ENCODE peak calls at places on chromosomes 2 and 18, in ten cellular contexts. W, A, U, S, B, X, N, H, Z and G are unnamed samples.

GRCh38 chr2:128264881-128265607 is 53.6 kb downstream of the HS6ST1 start:
- DNase-seq in W (no peak), A (no peak), U (no peak), S (no peak), B (no peak), X (no peak), N (peak), H (no peak), Z (no peak), G (no peak)

GRCh38 chr2:180231015-180231414 is 223.9 kb upstream of the CWC22 start:
- DNase-seq in W (peak), A (no peak), U (no peak), S (peak), B (no peak), X (no peak), N (no peak), H (no peak), Z (no peak), G (no peak)

GRCh38 chr2:241376808-241377207 is 20.7 kb downstream of the FARP2 start:
- DNase-seq in W (no peak), A (no peak), U (no peak), S (no peak), B (no peak), X (no peak), N (no peak), H (no peak), Z (no peak), G (no peak)

GRCh38 chr2:225466891-225467604 is 67.5 kb downstream of the NYAP2 start:
- DNase-seq in W (no peak), A (no peak), U (no peak), S (no peak), B (no peak), X (no peak), N (no peak), H (no peak), Z (no peak), G (no peak)

GRCh38 chr2:191907545-191907944 is 60.7 kb upstream of the CAVIN2 start:
- DNase-seq in W (no peak), A (no peak), U (no peak), S (no peak), B (no peak), X (no peak), N (no peak), H (no peak), Z (no peak), G (no peak)

GRCh38 chr18:71136487-71136886 is 847.6 kb downstream of the SOCS6 start:
- DNase-seq in W (no peak), A (no peak), U (no peak), S (no peak), B (no peak), X (no peak), N (no peak), H (no peak), Z (no peak), G (no peak)

GRCh38 chr18:37403100-37403781 is 162.4 kb downstream of the CELF4 start:
- DNase-seq in W (peak), A (peak), U (peak), S (peak), B (peak), X (no peak), N (no peak), H (no peak), Z (no peak), G (peak)

GRCh38 chr2:70994055-70994444 is 623 bp downstream of the TEX261 start:
- DNase-seq in W (peak), A (peak), U (no peak), S (peak), B (peak), X (no peak), N (no peak), H (peak), Z (no peak), G (no peak)

GRCh38 chr2:99648115-99648850 is 158.5 kb upstream of the REV1 start:
- DNase-seq in W (no peak), A (no peak), U (no peak), S (no peak), B (no peak), X (no peak), N (no peak), H (no peak), Z (no peak), G (peak)

GRCh38 chr18:64436111-64436510 is 287.2 kb upstream of the LINC00305 start:
- DNase-seq in W (no peak), A (no peak), U (no peak), S (no peak), B (no peak), X (no peak), N (no peak), H (no peak), Z (no peak), G (no peak)

GRCh38 chr2:101961287-101962242 is 30.2 kb upstream of the IL1R2 start:
- DNase-seq in W (peak), A (peak), U (peak), S (peak), B (no peak), X (no peak), N (peak), H (no peak), Z (peak), G (peak)

GRCh38 chr18:36215577-36215976 is 28.3 kb downstream of the MOCOS start:
- DNase-seq in W (no peak), A (no peak), U (no peak), S (no peak), B (no peak), X (no peak), N (no peak), H (no peak), Z (no peak), G (no peak)

DNA sequence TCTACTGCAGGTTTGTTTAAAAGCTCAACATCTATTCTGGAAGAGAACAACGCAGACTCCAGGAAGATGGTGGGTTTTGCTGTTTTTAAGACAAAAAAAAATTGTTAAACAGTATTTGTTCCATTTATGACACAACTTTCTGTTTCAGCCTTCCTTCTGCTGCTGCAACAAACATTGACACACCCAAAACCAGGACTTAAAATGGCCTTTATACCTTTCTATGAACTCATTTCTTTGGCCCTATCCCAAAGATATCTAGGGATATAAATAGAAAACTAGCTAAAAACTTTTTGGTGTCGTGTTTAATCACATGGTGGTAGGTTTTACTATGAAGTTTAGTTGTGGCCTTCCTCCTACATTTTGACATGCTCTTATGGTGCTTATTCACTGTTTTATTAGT is 964 bp upstream of the GALNT3 start:
- DNase-seq in W (no peak), A (peak), U (no peak), S (peak), B (no peak), X (no peak), N (no peak), H (no peak), Z (no peak), G (no peak)
- TF ChIP-seq CTCF in W (no peak), A (no peak), U (no peak), S (no peak), B (no peak), X (no peak), N (no peak), H (no peak), Z (no peak), G (no peak)

DNA sequence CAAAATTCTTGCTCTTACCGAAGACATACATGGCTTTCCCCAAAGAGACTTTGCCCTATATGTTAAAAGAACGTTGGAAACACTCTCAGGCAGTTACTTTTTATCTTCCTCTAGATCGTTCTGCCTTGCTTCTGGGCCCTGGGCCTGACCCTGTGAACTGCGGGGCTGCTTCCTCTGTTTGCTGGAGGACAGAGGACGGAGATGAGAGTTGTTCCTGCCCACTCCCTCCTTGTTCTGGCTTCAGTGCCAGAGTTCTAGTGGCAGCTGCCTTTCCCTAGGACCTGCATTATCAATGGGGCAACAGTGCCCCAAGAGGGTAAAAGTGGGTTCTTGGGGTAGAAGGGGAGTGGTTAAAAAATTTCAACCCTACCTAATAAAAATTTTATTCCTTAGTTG is 6.5 kb upstream of the FN1 start:
- DNase-seq in W (no peak), A (no peak), U (no peak), S (no peak), B (no peak), X (no peak), N (no peak), H (no peak), Z (no peak), G (no peak)
- TF ChIP-seq CTCF in W (no peak), A (no peak), U (no peak), S (no peak), B (no peak), X (peak), N (no peak), H (no peak), Z (no peak), G (peak)

GRCh38 chr2:68317971-68318685 is 1.6 kb downstream of the CNRIP1 start:
- DNase-seq in W (no peak), A (peak), U (no peak), S (peak), B (no peak), X (no peak), N (no peak), H (no peak), Z (no peak), G (no peak)

GRCh38 chr2:68318686-68319396 is 908 bp downstream of the CNRIP1 start:
- DNase-seq in W (peak), A (peak), U (no peak), S (peak), B (no peak), X (no peak), N (peak), H (no peak), Z (no peak), G (peak)

GRCh38 chr2:68316091-68316490 is 3.7 kb downstream of the CNRIP1 start:
- DNase-seq in W (no peak), A (no peak), U (no peak), S (no peak), B (no peak), X (no peak), N (no peak), H (no peak), Z (no peak), G (no peak)

GRCh38 chr2:68320118-68320641 is 431 bp upstream of the CNRIP1 start:
- DNase-seq in W (peak), A (no peak), U (no peak), S (peak), B (peak), X (peak), N (peak), H (no peak), Z (no peak), G (no peak)

GRCh38 chr2:68319397-68320117 is at the start of gene CNRIP1:
- DNase-seq in W (peak), A (peak), U (peak), S (peak), B (peak), X (peak), N (peak), H (peak), Z (no peak), G (peak)
- TF ChIP-seq CTCF in W (no peak), A (no peak), U (no peak), S (no peak), B (no peak), X (no peak), N (no peak), H (no peak), Z (no peak), G (no peak)

GRCh38 chr18:59386909-59387515 is 27.9 kb upstream of the LMAN1 start:
- DNase-seq in W (no peak), A (no peak), U (no peak), S (no peak), B (no peak), X (no peak), N (no peak), H (no peak), Z (no peak), G (no peak)
- TF ChIP-seq CTCF in W (no peak), A (no peak), U (no peak), S (no peak), B (no peak), X (no peak), N (no peak), H (no peak), Z (no peak), G (no peak)

GRCh38 chr2:3379647-3380534 is at the start of gene TRAPPC12:
- DNase-seq in W (peak), A (peak), U (peak), S (peak), B (peak), X (peak), N (peak), H (peak), Z (peak), G (peak)
- TF ChIP-seq CTCF in W (peak), A (peak), U (peak), S (peak), B (peak), X (peak), N (no peak), H (peak), Z (no peak), G (peak)

DNA sequence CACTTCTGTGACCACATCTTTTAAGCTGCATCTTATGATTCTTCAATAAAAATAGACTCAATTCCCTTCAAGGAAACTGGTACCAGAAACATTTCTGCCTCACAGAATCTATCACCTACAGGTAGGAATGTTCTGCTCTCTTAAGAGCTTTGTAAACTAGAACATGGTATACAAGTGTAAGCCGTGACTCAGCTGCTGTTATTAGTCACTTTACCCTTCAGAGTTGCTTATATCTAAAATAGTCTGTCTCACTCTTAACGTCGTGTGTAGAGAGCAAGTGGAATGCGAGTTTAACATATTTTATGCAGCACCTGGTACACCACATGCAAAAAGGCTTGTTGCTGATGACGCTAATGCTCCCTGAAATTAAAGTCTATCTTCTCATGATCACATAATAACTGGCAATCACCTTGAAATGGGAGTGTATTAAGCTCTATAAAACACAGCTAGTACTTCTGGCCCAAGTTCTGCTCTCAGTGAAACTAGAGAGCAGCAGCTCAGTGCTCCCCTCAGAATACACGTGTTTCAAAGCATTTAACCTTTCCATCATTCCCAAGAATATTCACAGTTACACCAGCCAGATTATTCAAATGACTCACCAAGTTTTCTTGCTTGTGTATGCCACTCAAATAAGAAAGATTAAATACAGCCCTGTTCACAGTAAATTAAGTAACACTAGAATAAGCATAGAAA is 420.0 kb downstream of the ZEB2 start:
- DNase-seq in W (peak), A (peak), U (peak), S (peak), B (peak), X (no peak), N (no peak), H (no peak), Z (no peak), G (peak)
- TF ChIP-seq CTCF in W (no peak), A (peak), U (peak), S (peak), B (no peak), X (no peak), N (no peak), H (no peak), Z (no peak), G (peak)

GRCh38 chr18:389658-390357 is 110.7 kb downstream of the COLEC12 start:
- DNase-seq in W (no peak), A (no peak), U (no peak), S (peak), B (no peak), X (no peak), N (no peak), H (no peak), Z (no peak), G (no peak)
- TF ChIP-seq CTCF in W (no peak), A (no peak), U (peak), S (peak), B (no peak), X (no peak), N (no peak), H (no peak), Z (no peak), G (peak)

GRCh38 chr2:152103271-152103670 is 4.4 kb upstream of the CACNB4 start:
- DNase-seq in W (no peak), A (no peak), U (no peak), S (no peak), B (no peak), X (no peak), N (no peak), H (no peak), Z (no peak), G (no peak)
- TF ChIP-seq CTCF in W (no peak), A (no peak), U (no peak), S (no peak), B (no peak), X (no peak), N (no peak), H (no peak), Z (no peak), G (no peak)

DNA sequence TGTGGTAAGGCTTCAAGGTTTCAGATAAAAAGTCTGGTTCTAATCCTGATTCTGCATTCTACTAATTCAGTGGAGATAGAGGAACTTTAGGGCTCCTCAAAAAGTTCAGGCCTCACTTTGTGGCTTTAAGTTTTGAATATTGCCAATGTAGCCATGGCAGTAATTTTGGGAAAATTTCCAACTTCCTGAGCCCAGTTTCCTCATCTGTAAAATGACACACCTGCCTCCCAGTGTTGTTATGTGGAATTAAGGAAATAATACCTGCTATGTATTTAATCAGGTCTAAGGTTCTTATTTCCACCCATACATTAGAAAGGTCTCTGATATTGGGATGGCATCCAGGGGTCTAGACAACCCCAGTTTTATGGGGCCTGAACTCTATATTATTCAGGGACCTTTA is 147.5 kb upstream of the ITGA6 start:
- DNase-seq in W (no peak), A (no peak), U (no peak), S (no peak), B (peak), X (no peak), N (no peak), H (no peak), Z (no peak), G (no peak)
- TF ChIP-seq CTCF in W (no peak), A (no peak), U (no peak), S (no peak), B (no peak), X (no peak), N (no peak), H (no peak), Z (peak), G (no peak)

DNA sequence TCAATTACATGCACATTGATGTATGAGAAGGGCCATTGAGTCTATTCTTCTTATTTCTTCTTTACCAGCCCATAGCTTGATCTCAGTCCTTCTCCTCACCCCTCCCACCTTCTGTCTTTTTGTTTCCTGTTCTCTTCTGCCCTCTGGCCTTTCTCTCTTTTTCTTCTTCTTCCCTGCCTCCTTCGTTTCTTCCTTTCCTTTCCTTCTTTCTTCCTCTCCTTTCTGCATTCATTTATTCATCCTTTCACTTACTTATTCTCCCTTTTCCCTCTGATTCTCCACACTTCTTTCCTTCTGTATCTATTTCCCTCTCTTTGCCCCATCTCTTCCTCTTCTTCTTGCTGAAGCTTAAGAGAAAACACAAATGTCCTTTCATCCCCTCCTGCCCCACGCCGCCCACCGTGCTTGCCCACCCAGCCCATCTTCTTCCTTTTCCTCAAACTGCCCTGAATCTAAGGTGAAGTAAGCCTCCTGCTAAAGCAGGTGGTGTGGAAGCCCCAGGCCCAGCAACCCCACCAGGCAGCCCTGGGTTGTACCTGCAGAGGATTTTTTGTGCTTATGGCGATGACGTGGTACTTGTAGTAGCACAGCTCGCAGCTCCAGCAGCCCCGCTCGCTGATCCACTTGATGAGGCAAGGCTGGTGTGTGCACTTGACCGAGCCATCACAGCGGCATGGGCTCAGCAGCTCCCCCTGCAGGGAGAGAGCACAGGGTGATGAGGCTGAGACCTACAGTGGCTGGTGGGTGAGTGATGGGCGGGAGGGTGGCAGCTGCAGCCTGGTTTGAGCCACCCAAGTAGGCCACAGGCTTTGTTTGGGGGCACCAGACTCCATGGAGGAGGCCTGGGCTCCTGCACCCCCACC is 89.0 kb downstream of the MARCHF4 start:
- DNase-seq in W (peak), A (no peak), U (no peak), S (no peak), B (no peak), X (peak), N (no peak), H (peak), Z (no peak), G (no peak)
- TF ChIP-seq CTCF in W (no peak), A (peak), U (peak), S (peak), B (no peak), X (peak), N (no peak), H (peak), Z (no peak), G (peak)